ENCODE peak calls at places on chromosomes 12 and 14, in eight cellular contexts. J is left lung, F is AG09309, Y is fibroblast of villous mesenchyme, G is GM10248, N is fibroblast of pulmonary artery, U is mesothelial cell of epicardium, X is breast epithelium. D is an unnamed sample.

GRCh38 chr12:124481772-124482566 is 85.4 kb downstream of the NCOR2 start:
- DNase-seq in F (no peak), G (peak), J (no peak), N (no peak), X (no peak), U (no peak), Y (no peak), D (no peak)

GRCh38 chr12:51199546-51199945 is 18.3 kb downstream of the POU6F1 start:
- DNase-seq in F (no peak), U (no peak), X (no peak), J (no peak), N (no peak), Y (no peak), G (no peak), D (no peak)

GRCh38 chr12:26274441-26275312 is 79.3 kb downstream of the SSPN start:
- DNase-seq in J (peak), U (no peak), G (peak), Y (peak), F (peak), X (peak), N (peak), D (peak)

GRCh38 chr14:92457018-92457565 is 56.5 kb upstream of the RIN3 start:
- DNase-seq in U (no peak), J (no peak), Y (no peak), G (no peak), N (no peak), X (no peak), F (no peak), D (no peak)

GRCh38 chr14:72666610-72667009 is 227.3 kb downstream of the DPF3 start:
- DNase-seq in G (no peak), F (peak), U (no peak), Y (peak), N (peak), J (no peak), X (no peak), D (no peak)

GRCh38 chr12:12721251-12721689 is 4.1 kb downstream of the CDKN1B start:
- DNase-seq in N (no peak), U (no peak), G (no peak), J (no peak), X (no peak), Y (peak), F (no peak), D (no peak)

GRCh38 chr12:87848248-87848868 is 180.8 kb downstream of the C12orf50 start:
- DNase-seq in J (no peak), U (no peak), F (peak), X (no peak), G (peak), Y (peak), N (peak), D (no peak)

GRCh38 chr12:49051777-49052438 is 8.7 kb downstream of the KMT2D start:
- DNase-seq in Y (no peak), U (no peak), G (no peak), J (no peak), N (no peak), F (no peak), X (no peak), D (no peak)

GRCh38 chr14:34496679-34497513 is 34.9 kb upstream of the SPTSSA start:
- DNase-seq in N (peak), J (peak), F (peak), U (peak), X (peak), Y (peak), G (no peak), D (peak)

GRCh38 chr12:123571343-123571813 is 13.0 kb upstream of the TMED2 start:
- DNase-seq in N (peak), J (no peak), F (peak), U (no peak), G (no peak), Y (peak), X (no peak), D (peak)

GRCh38 chr12:47087088-47087688 is 7.4 kb upstream of the AMIGO2 start:
- DNase-seq in F (no peak), N (peak), G (no peak), J (no peak), Y (no peak), U (no peak), X (no peak), D (no peak)

GRCh38 chr12:54657048-54657696 is 9.0 kb upstream of the DCD start:
- DNase-seq in N (no peak), G (no peak), X (no peak), Y (no peak), U (no peak), J (no peak), F (no peak), D (no peak)

GRCh38 chr12:25960926-25961325 is 2.4 kb downstream of the RASSF8 start:
- DNase-seq in Y (peak), J (no peak), U (no peak), F (no peak), G (no peak), X (no peak), N (no peak), D (no peak)

GRCh38 chr12:65263777-65264176 is 14.7 kb upstream of the MSRB3 start:
- DNase-seq in X (no peak), F (no peak), U (no peak), Y (no peak), N (no peak), G (no peak), J (no peak), D (no peak)

GRCh38 chr12:130622803-130623202 is 93.3 kb downstream of the RIMBP2 start:
- DNase-seq in J (no peak), Y (no peak), X (no peak), N (no peak), F (no peak), G (no peak), U (no peak), D (no peak)

GRCh38 chr12:7207866-7208612 is 18.6 kb downstream of the PEX5 start:
- DNase-seq in U (no peak), F (no peak), N (no peak), Y (no peak), J (no peak), G (no peak), X (no peak), D (peak)

GRCh38 chr12:87274594-87275245 is 754.5 kb downstream of the C12orf50 start:
- DNase-seq in G (no peak), N (peak), X (no peak), J (no peak), Y (peak), F (no peak), U (no peak), D (no peak)

GRCh38 chr12:3563966-3564365 is 73.0 kb downstream of the PRMT8 start:
- DNase-seq in J (no peak), X (no peak), F (no peak), U (no peak), Y (no peak), G (no peak), N (no peak), D (no peak)

GRCh38 chr12:103021538-103022218 is 64.2 kb downstream of the ASCL1 start:
- DNase-seq in U (no peak), Y (no peak), J (no peak), N (no peak), F (no peak), G (no peak), X (no peak), D (no peak)

GRCh38 chr12:53225635-53226424 is 6.2 kb downstream of the RARG start:
- DNase-seq in X (no peak), F (no peak), Y (no peak), N (no peak), U (no peak), G (no peak), J (no peak), D (no peak)

GRCh38 chr14:64502476-64503183 is 1.0 kb downstream of the ZBTB25 start:
- DNase-seq in N (peak), J (no peak), Y (peak), U (no peak), X (peak), G (no peak), F (no peak), D (no peak)

GRCh38 chr12:92556622-92557421 is 146.0 kb upstream of the PLEKHG7 start:
- DNase-seq in F (no peak), G (no peak), N (no peak), U (no peak), X (no peak), Y (peak), J (no peak), D (no peak)

GRCh38 chr12:112425582-112426382 is 7.0 kb downstream of the PTPN11 start:
- DNase-seq in N (no peak), Y (no peak), F (no peak), X (no peak), J (no peak), U (no peak), G (no peak), D (no peak)

GRCh38 chr14:26811756-26812305 is 214.0 kb upstream of the NOVA1 start:
- DNase-seq in N (no peak), Y (peak), F (no peak), X (no peak), J (no peak), U (no peak), G (no peak), D (no peak)

GRCh38 chr12:53105256-53105655 is 2.0 kb downstream of the SOAT2 start:
- DNase-seq in N (no peak), X (no peak), F (no peak), J (no peak), Y (no peak), U (no peak), G (no peak), D (no peak)

GRCh38 chr14:63952933-63953437 is 100.2 kb downstream of the SYNE2 start:
- DNase-seq in G (no peak), J (no peak), Y (no peak), F (peak), X (no peak), N (peak), U (no peak), D (no peak)

GRCh38 chr12:58750484-58750883 is 169.8 kb downstream of the LRIG3 start:
- DNase-seq in Y (peak), F (peak), J (no peak), X (no peak), G (no peak), N (peak), U (no peak), D (no peak)

GRCh38 chr14:64673329-64673728 is 30.9 kb upstream of the PLEKHG3 start:
- DNase-seq in X (no peak), J (no peak), U (no peak), N (no peak), Y (no peak), F (no peak), G (no peak), D (no peak)

GRCh38 chr14:27730204-27730603 is 1036.4 kb upstream of the FOXG1 start:
- DNase-seq in G (no peak), J (no peak), N (no peak), X (no peak), U (no peak), Y (no peak), F (no peak), D (no peak)

GRCh38 chr14:75229923-75230792 is 48.5 kb upstream of the FOS start:
- DNase-seq in G (peak), X (peak), N (peak), U (no peak), Y (peak), F (no peak), J (no peak), D (no peak)

GRCh38 chr12:510071-510825 is 50.5 kb downstream of the B4GALNT3 start:
- DNase-seq in X (no peak), Y (no peak), N (no peak), F (no peak), U (no peak), J (peak), G (no peak), D (no peak)

GRCh38 chr12:60072911-60073310 is 477.1 kb downstream of the SLC16A7 start:
- DNase-seq in X (no peak), G (no peak), J (no peak), Y (peak), F (no peak), N (peak), U (no peak), D (no peak)

GRCh38 chr12:101642115-101643067 is 47.6 kb downstream of the MYBPC1 start:
- DNase-seq in G (no peak), N (no peak), F (no peak), Y (no peak), U (peak), J (peak), X (no peak), D (peak)

GRCh38 chr12:1044697-1045096 is 53.7 kb downstream of the ERC1 start:
- DNase-seq in U (no peak), X (no peak), G (no peak), J (no peak), F (peak), Y (peak), N (peak), D (no peak)

GRCh38 chr14:68768316-68768715 is 24.6 kb downstream of the ZFP36L1 start:
- DNase-seq in U (no peak), G (no peak), X (no peak), N (no peak), Y (no peak), J (no peak), F (no peak), D (no peak)

GRCh38 chr14:37889087-37889486 is 293.7 kb downstream of the TTC6 start:
- DNase-seq in J (no peak), X (no peak), N (no peak), Y (no peak), G (no peak), U (no peak), F (no peak), D (no peak)

GRCh38 chr12:19183121-19183838 is 53.7 kb downstream of the PLEKHA5 start:
- DNase-seq in N (peak), Y (no peak), F (no peak), J (no peak), G (no peak), X (no peak), U (no peak), D (no peak)
- TF ChIP-seq CTCF in N (peak), Y (peak), F (peak), J (peak), G (no peak), X (no peak), U (no peak), D (no peak)

GRCh38 chr12:108699955-108700563 is 31.3 kb downstream of the CORO1C start:
- DNase-seq in Y (peak), F (no peak), G (no peak), X (no peak), J (no peak), U (no peak), N (peak), D (no peak)

GRCh38 chr12:108700833-108701450 is 30.4 kb downstream of the CORO1C start:
- DNase-seq in F (no peak), N (peak), X (peak), Y (no peak), J (no peak), U (no peak), G (no peak), D (peak)

GRCh38 chr12:108702534-108702933 is 28.8 kb downstream of the CORO1C start:
- DNase-seq in Y (no peak), G (no peak), X (no peak), J (no peak), U (no peak), N (no peak), F (no peak), D (no peak)

GRCh38 chr12:108704527-108704926 is 26.8 kb downstream of the CORO1C start:
- DNase-seq in U (no peak), X (no peak), G (no peak), N (no peak), J (no peak), Y (no peak), F (no peak), D (no peak)

GRCh38 chr12:108701779-108702435 is 29.4 kb downstream of the CORO1C start:
- DNase-seq in J (no peak), X (no peak), Y (peak), N (peak), F (no peak), G (no peak), U (no peak), D (no peak)
- TF ChIP-seq CTCF in J (no peak), X (no peak), Y (no peak), N (no peak), F (no peak), G (no peak), U (no peak), D (no peak)

DNA sequence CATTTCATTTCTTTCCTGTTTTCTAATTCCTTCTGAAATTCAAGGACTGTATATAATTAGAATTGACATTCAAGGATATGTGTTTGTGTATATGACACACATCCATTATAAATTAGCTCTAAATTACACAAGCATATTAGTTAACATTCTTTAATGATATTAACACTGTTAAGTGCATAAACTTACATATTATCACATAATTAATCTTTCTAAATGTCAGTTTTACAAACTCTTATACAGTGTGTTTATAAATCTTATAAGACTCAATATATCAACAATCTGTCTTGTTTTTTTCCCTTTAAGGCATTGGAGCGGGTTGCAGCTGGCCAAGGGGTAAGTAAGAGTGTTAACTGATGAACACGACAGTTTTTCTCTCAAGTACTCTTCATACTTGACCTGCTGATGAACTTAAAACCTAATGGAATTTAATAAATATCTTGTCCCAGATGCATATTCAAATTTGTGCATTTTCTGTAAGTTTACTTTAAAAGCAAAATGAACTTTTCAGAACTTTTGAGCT is 76.1 kb downstream of the METTL25 start:
- DNase-seq in G (no peak), J (no peak), N (no peak), F (no peak), X (no peak), Y (no peak), U (no peak), D (no peak)
- TF ChIP-seq CTCF in G (no peak), J (no peak), N (no peak), F (no peak), X (no peak), Y (no peak), U (no peak), D (no peak)

GRCh38 chr12:56315626-56316473 is at the start of gene CNPY2:
- DNase-seq in U (peak), N (peak), X (peak), F (peak), G (peak), Y (peak), J (peak), D (peak)
- TF ChIP-seq CTCF in U (no peak), N (no peak), X (no peak), F (peak), G (peak), Y (no peak), J (no peak), D (peak)

DNA sequence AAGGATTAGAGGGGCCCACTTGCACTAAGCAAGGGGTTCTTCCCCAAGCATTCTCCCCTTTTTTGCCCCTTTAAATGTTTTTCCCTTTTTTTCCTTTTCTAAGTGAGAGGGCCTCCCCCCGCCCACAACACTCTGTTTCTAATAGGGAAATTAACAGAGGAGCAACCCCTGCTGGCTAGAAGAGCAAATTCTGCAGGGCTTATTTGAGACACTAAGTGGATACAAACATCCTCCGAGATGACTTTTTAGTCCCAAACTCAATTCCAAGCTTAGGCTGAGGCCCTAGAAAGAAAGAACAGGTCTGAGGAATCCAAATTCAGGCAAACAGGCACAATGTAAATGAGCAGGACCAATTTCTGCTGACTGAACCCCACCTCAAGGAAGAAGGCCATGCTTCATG is 138.9 kb downstream of the GPR65 start:
- DNase-seq in N (no peak), Y (no peak), G (no peak), X (no peak), F (no peak), U (no peak), J (no peak), D (no peak)
- TF ChIP-seq CTCF in N (no peak), Y (no peak), G (no peak), X (no peak), F (no peak), U (no peak), J (no peak), D (no peak)